ENCODE peak calls at places on chromosomes 13 and 19, in eight cellular contexts. One of them, this sample, is unnamed.

GRCh38 chr13:90686438-90686837 is 661.0 kb upstream of the MIR17HG start:
- DNase-seq in mesenteric fat pad: no peak
- DNase-seq in stimulated activated CD4-positive, alpha-beta T cell treated with anti-CD3 and anti-CD28 coated beads, TNF-alpha, amount 100 ng/mL, for 4 hours: no peak
- DNase-seq in activated CD4-positive, alpha-beta T cell treated with anti-CD3 and anti-CD28 coated beads, Interleukin-2, amount 10 ng/mL, durations not matched to agents 7 days and 5 days: no peak
- DNase-seq in non-pigmented ciliary epithelial cell: peak; percentile 83
- DNase-seq in activated T-cell treated with anti-CD3 and anti-CD28 coated beads for 1 hour: no peak
- DNase-seq in caudate nucleus: no peak
- DNase-seq in GM19239: no peak
- DNase-seq in this sample: no peak

GRCh38 chr19:56874530-56874929 is 34.0 kb upstream of the PEG3 start:
- DNase-seq in mesenteric fat pad: peak; percentile 20
- DNase-seq in stimulated activated CD4-positive, alpha-beta T cell treated with anti-CD3 and anti-CD28 coated beads, TNF-alpha, amount 100 ng/mL, for 4 hours: no peak
- DNase-seq in activated CD4-positive, alpha-beta T cell treated with anti-CD3 and anti-CD28 coated beads, Interleukin-2, amount 10 ng/mL, durations not matched to agents 7 days and 5 days: no peak
- DNase-seq in non-pigmented ciliary epithelial cell: no peak
- DNase-seq in activated T-cell treated with anti-CD3 and anti-CD28 coated beads for 1 hour: no peak
- DNase-seq in caudate nucleus: no peak
- DNase-seq in GM19239: no peak
- DNase-seq in this sample: no peak

GRCh38 chr19:47658431-47659383 is 49.8 kb downstream of the BICRA start:
- DNase-seq in mesenteric fat pad: no peak
- DNase-seq in stimulated activated CD4-positive, alpha-beta T cell treated with anti-CD3 and anti-CD28 coated beads, TNF-alpha, amount 100 ng/mL, for 4 hours: no peak
- DNase-seq in activated CD4-positive, alpha-beta T cell treated with anti-CD3 and anti-CD28 coated beads, Interleukin-2, amount 10 ng/mL, durations not matched to agents 7 days and 5 days: no peak
- DNase-seq in non-pigmented ciliary epithelial cell: no peak
- DNase-seq in activated T-cell treated with anti-CD3 and anti-CD28 coated beads for 1 hour: no peak
- DNase-seq in caudate nucleus: no peak
- DNase-seq in GM19239: no peak
- DNase-seq in this sample: no peak

GRCh38 chr19:50500753-50501151 is 10.2 kb downstream of the JOSD2 start:
- DNase-seq in mesenteric fat pad: no peak
- DNase-seq in stimulated activated CD4-positive, alpha-beta T cell treated with anti-CD3 and anti-CD28 coated beads, TNF-alpha, amount 100 ng/mL, for 4 hours: no peak
- DNase-seq in activated CD4-positive, alpha-beta T cell treated with anti-CD3 and anti-CD28 coated beads, Interleukin-2, amount 10 ng/mL, durations not matched to agents 7 days and 5 days: no peak
- DNase-seq in non-pigmented ciliary epithelial cell: no peak
- DNase-seq in activated T-cell treated with anti-CD3 and anti-CD28 coated beads for 1 hour: no peak
- DNase-seq in caudate nucleus: no peak
- DNase-seq in GM19239: no peak
- DNase-seq in this sample: no peak

GRCh38 chr13:66984241-66984640 is 245.9 kb downstream of the PCDH9 start:
- DNase-seq in mesenteric fat pad: no peak
- DNase-seq in stimulated activated CD4-positive, alpha-beta T cell treated with anti-CD3 and anti-CD28 coated beads, TNF-alpha, amount 100 ng/mL, for 4 hours: no peak
- DNase-seq in activated CD4-positive, alpha-beta T cell treated with anti-CD3 and anti-CD28 coated beads, Interleukin-2, amount 10 ng/mL, durations not matched to agents 7 days and 5 days: no peak
- DNase-seq in non-pigmented ciliary epithelial cell: no peak
- DNase-seq in activated T-cell treated with anti-CD3 and anti-CD28 coated beads for 1 hour: no peak
- DNase-seq in caudate nucleus: no peak
- DNase-seq in GM19239: no peak
- DNase-seq in this sample: no peak

GRCh38 chr13:53054569-53054968 is 26.0 kb downstream of the OLFM4 start:
- DNase-seq in mesenteric fat pad: no peak
- DNase-seq in stimulated activated CD4-positive, alpha-beta T cell treated with anti-CD3 and anti-CD28 coated beads, TNF-alpha, amount 100 ng/mL, for 4 hours: no peak
- DNase-seq in activated CD4-positive, alpha-beta T cell treated with anti-CD3 and anti-CD28 coated beads, Interleukin-2, amount 10 ng/mL, durations not matched to agents 7 days and 5 days: no peak
- DNase-seq in non-pigmented ciliary epithelial cell: no peak
- DNase-seq in activated T-cell treated with anti-CD3 and anti-CD28 coated beads for 1 hour: no peak
- DNase-seq in caudate nucleus: no peak
- DNase-seq in GM19239: no peak
- DNase-seq in this sample: no peak

GRCh38 chr19:1445932-1446712 is 3.8 kb upstream of the APC2 start:
- DNase-seq in mesenteric fat pad: no peak
- DNase-seq in stimulated activated CD4-positive, alpha-beta T cell treated with anti-CD3 and anti-CD28 coated beads, TNF-alpha, amount 100 ng/mL, for 4 hours: no peak
- DNase-seq in activated CD4-positive, alpha-beta T cell treated with anti-CD3 and anti-CD28 coated beads, Interleukin-2, amount 10 ng/mL, durations not matched to agents 7 days and 5 days: no peak
- DNase-seq in non-pigmented ciliary epithelial cell: no peak
- DNase-seq in activated T-cell treated with anti-CD3 and anti-CD28 coated beads for 1 hour: no peak
- DNase-seq in caudate nucleus: peak; percentile 33
- DNase-seq in GM19239: no peak
- DNase-seq in this sample: no peak

GRCh38 chr13:38970380-38971051 is 20.1 kb downstream of the STOML3 start:
- DNase-seq in mesenteric fat pad: no peak
- DNase-seq in stimulated activated CD4-positive, alpha-beta T cell treated with anti-CD3 and anti-CD28 coated beads, TNF-alpha, amount 100 ng/mL, for 4 hours: no peak
- DNase-seq in activated CD4-positive, alpha-beta T cell treated with anti-CD3 and anti-CD28 coated beads, Interleukin-2, amount 10 ng/mL, durations not matched to agents 7 days and 5 days: no peak
- DNase-seq in non-pigmented ciliary epithelial cell: no peak
- DNase-seq in activated T-cell treated with anti-CD3 and anti-CD28 coated beads for 1 hour: no peak
- DNase-seq in caudate nucleus: no peak
- DNase-seq in GM19239: no peak
- DNase-seq in this sample: no peak

GRCh38 chr19:35178701-35179100 is 24.2 kb downstream of the FXYD5 start:
- DNase-seq in mesenteric fat pad: no peak
- DNase-seq in stimulated activated CD4-positive, alpha-beta T cell treated with anti-CD3 and anti-CD28 coated beads, TNF-alpha, amount 100 ng/mL, for 4 hours: no peak
- DNase-seq in activated CD4-positive, alpha-beta T cell treated with anti-CD3 and anti-CD28 coated beads, Interleukin-2, amount 10 ng/mL, durations not matched to agents 7 days and 5 days: peak; percentile 4
- DNase-seq in non-pigmented ciliary epithelial cell: no peak
- DNase-seq in activated T-cell treated with anti-CD3 and anti-CD28 coated beads for 1 hour: no peak
- DNase-seq in caudate nucleus: no peak
- DNase-seq in GM19239: no peak
- DNase-seq in this sample: no peak

GRCh38 chr19:15452111-15453047 is 2.6 kb upstream of the WIZ start:
- DNase-seq in mesenteric fat pad: no peak
- DNase-seq in stimulated activated CD4-positive, alpha-beta T cell treated with anti-CD3 and anti-CD28 coated beads, TNF-alpha, amount 100 ng/mL, for 4 hours: no peak
- DNase-seq in activated CD4-positive, alpha-beta T cell treated with anti-CD3 and anti-CD28 coated beads, Interleukin-2, amount 10 ng/mL, durations not matched to agents 7 days and 5 days: no peak
- DNase-seq in non-pigmented ciliary epithelial cell: peak; percentile 27
- DNase-seq in activated T-cell treated with anti-CD3 and anti-CD28 coated beads for 1 hour: no peak
- DNase-seq in caudate nucleus: no peak
- DNase-seq in GM19239: no peak
- DNase-seq in this sample: no peak

GRCh38 chr13:112748947-112749346 is 59.1 kb downstream of the ATP11A start:
- DNase-seq in mesenteric fat pad: no peak
- DNase-seq in stimulated activated CD4-positive, alpha-beta T cell treated with anti-CD3 and anti-CD28 coated beads, TNF-alpha, amount 100 ng/mL, for 4 hours: no peak
- DNase-seq in activated CD4-positive, alpha-beta T cell treated with anti-CD3 and anti-CD28 coated beads, Interleukin-2, amount 10 ng/mL, durations not matched to agents 7 days and 5 days: no peak
- DNase-seq in non-pigmented ciliary epithelial cell: no peak
- DNase-seq in activated T-cell treated with anti-CD3 and anti-CD28 coated beads for 1 hour: no peak
- DNase-seq in caudate nucleus: peak; percentile 55
- DNase-seq in GM19239: no peak
- DNase-seq in this sample: no peak

GRCh38 chr19:3550947-3551807 is 6.2 kb downstream of the MFSD12 start:
- DNase-seq in mesenteric fat pad: no peak
- DNase-seq in stimulated activated CD4-positive, alpha-beta T cell treated with anti-CD3 and anti-CD28 coated beads, TNF-alpha, amount 100 ng/mL, for 4 hours: no peak
- DNase-seq in activated CD4-positive, alpha-beta T cell treated with anti-CD3 and anti-CD28 coated beads, Interleukin-2, amount 10 ng/mL, durations not matched to agents 7 days and 5 days: no peak
- DNase-seq in non-pigmented ciliary epithelial cell: no peak
- DNase-seq in activated T-cell treated with anti-CD3 and anti-CD28 coated beads for 1 hour: no peak
- DNase-seq in caudate nucleus: no peak
- DNase-seq in GM19239: no peak
- DNase-seq in this sample: no peak

GRCh38 chr19:1004803-1005664 is 4.8 kb downstream of the GRIN3B start:
- DNase-seq in mesenteric fat pad: no peak
- DNase-seq in stimulated activated CD4-positive, alpha-beta T cell treated with anti-CD3 and anti-CD28 coated beads, TNF-alpha, amount 100 ng/mL, for 4 hours: no peak
- DNase-seq in activated CD4-positive, alpha-beta T cell treated with anti-CD3 and anti-CD28 coated beads, Interleukin-2, amount 10 ng/mL, durations not matched to agents 7 days and 5 days: no peak
- DNase-seq in non-pigmented ciliary epithelial cell: no peak
- DNase-seq in activated T-cell treated with anti-CD3 and anti-CD28 coated beads for 1 hour: no peak
- DNase-seq in caudate nucleus: no peak
- DNase-seq in GM19239: no peak
- DNase-seq in this sample: no peak

GRCh38 chr19:45960595-45961235 is 12.9 kb downstream of the NOVA2 start:
- DNase-seq in mesenteric fat pad: no peak
- DNase-seq in stimulated activated CD4-positive, alpha-beta T cell treated with anti-CD3 and anti-CD28 coated beads, TNF-alpha, amount 100 ng/mL, for 4 hours: no peak
- DNase-seq in activated CD4-positive, alpha-beta T cell treated with anti-CD3 and anti-CD28 coated beads, Interleukin-2, amount 10 ng/mL, durations not matched to agents 7 days and 5 days: no peak
- DNase-seq in non-pigmented ciliary epithelial cell: no peak
- DNase-seq in activated T-cell treated with anti-CD3 and anti-CD28 coated beads for 1 hour: no peak
- DNase-seq in caudate nucleus: no peak
- DNase-seq in GM19239: no peak
- DNase-seq in this sample: no peak

GRCh38 chr19:29337029-29337428 is 124.1 kb upstream of the UQCRFS1 start:
- DNase-seq in mesenteric fat pad: no peak
- DNase-seq in stimulated activated CD4-positive, alpha-beta T cell treated with anti-CD3 and anti-CD28 coated beads, TNF-alpha, amount 100 ng/mL, for 4 hours: no peak
- DNase-seq in activated CD4-positive, alpha-beta T cell treated with anti-CD3 and anti-CD28 coated beads, Interleukin-2, amount 10 ng/mL, durations not matched to agents 7 days and 5 days: no peak
- DNase-seq in non-pigmented ciliary epithelial cell: no peak
- DNase-seq in activated T-cell treated with anti-CD3 and anti-CD28 coated beads for 1 hour: no peak
- DNase-seq in caudate nucleus: no peak
- DNase-seq in GM19239: no peak
- DNase-seq in this sample: no peak

GRCh38 chr19:46571495-46571894 is 29.6 kb upstream of the CALM3 start:
- DNase-seq in mesenteric fat pad: no peak
- DNase-seq in stimulated activated CD4-positive, alpha-beta T cell treated with anti-CD3 and anti-CD28 coated beads, TNF-alpha, amount 100 ng/mL, for 4 hours: no peak
- DNase-seq in activated CD4-positive, alpha-beta T cell treated with anti-CD3 and anti-CD28 coated beads, Interleukin-2, amount 10 ng/mL, durations not matched to agents 7 days and 5 days: peak; percentile 35
- DNase-seq in non-pigmented ciliary epithelial cell: no peak
- DNase-seq in activated T-cell treated with anti-CD3 and anti-CD28 coated beads for 1 hour: no peak
- DNase-seq in caudate nucleus: no peak
- DNase-seq in GM19239: no peak
- DNase-seq in this sample: no peak

GRCh38 chr19:12015015-12015752 is 20.3 kb downstream of the ZNF433 start:
- DNase-seq in mesenteric fat pad: no peak
- DNase-seq in stimulated activated CD4-positive, alpha-beta T cell treated with anti-CD3 and anti-CD28 coated beads, TNF-alpha, amount 100 ng/mL, for 4 hours: no peak
- DNase-seq in activated CD4-positive, alpha-beta T cell treated with anti-CD3 and anti-CD28 coated beads, Interleukin-2, amount 10 ng/mL, durations not matched to agents 7 days and 5 days: no peak
- DNase-seq in non-pigmented ciliary epithelial cell: no peak
- DNase-seq in activated T-cell treated with anti-CD3 and anti-CD28 coated beads for 1 hour: no peak
- DNase-seq in caudate nucleus: no peak
- DNase-seq in GM19239: no peak
- DNase-seq in this sample: no peak

GRCh38 chr19:53621885-53622710 is 9.7 kb upstream of the DPRX start:
- DNase-seq in mesenteric fat pad: no peak
- DNase-seq in stimulated activated CD4-positive, alpha-beta T cell treated with anti-CD3 and anti-CD28 coated beads, TNF-alpha, amount 100 ng/mL, for 4 hours: no peak
- DNase-seq in activated CD4-positive, alpha-beta T cell treated with anti-CD3 and anti-CD28 coated beads, Interleukin-2, amount 10 ng/mL, durations not matched to agents 7 days and 5 days: no peak
- DNase-seq in non-pigmented ciliary epithelial cell: no peak
- DNase-seq in activated T-cell treated with anti-CD3 and anti-CD28 coated beads for 1 hour: no peak
- DNase-seq in caudate nucleus: no peak
- DNase-seq in GM19239: no peak
- DNase-seq in this sample: no peak

GRCh38 chr19:32063601-32064000 is 281.8 kb upstream of the ZNF507 start:
- DNase-seq in mesenteric fat pad: no peak
- DNase-seq in stimulated activated CD4-positive, alpha-beta T cell treated with anti-CD3 and anti-CD28 coated beads, TNF-alpha, amount 100 ng/mL, for 4 hours: no peak
- DNase-seq in activated CD4-positive, alpha-beta T cell treated with anti-CD3 and anti-CD28 coated beads, Interleukin-2, amount 10 ng/mL, durations not matched to agents 7 days and 5 days: no peak
- DNase-seq in non-pigmented ciliary epithelial cell: no peak
- DNase-seq in activated T-cell treated with anti-CD3 and anti-CD28 coated beads for 1 hour: no peak
- DNase-seq in caudate nucleus: no peak
- DNase-seq in GM19239: no peak
- DNase-seq in this sample: no peak

GRCh38 chr19:49844138-49844740 is 6.7 kb upstream of the PTOV1 start:
- DNase-seq in mesenteric fat pad: no peak
- DNase-seq in stimulated activated CD4-positive, alpha-beta T cell treated with anti-CD3 and anti-CD28 coated beads, TNF-alpha, amount 100 ng/mL, for 4 hours: no peak
- DNase-seq in activated CD4-positive, alpha-beta T cell treated with anti-CD3 and anti-CD28 coated beads, Interleukin-2, amount 10 ng/mL, durations not matched to agents 7 days and 5 days: no peak
- DNase-seq in non-pigmented ciliary epithelial cell: no peak
- DNase-seq in activated T-cell treated with anti-CD3 and anti-CD28 coated beads for 1 hour: no peak
- DNase-seq in caudate nucleus: no peak
- DNase-seq in GM19239: no peak
- DNase-seq in this sample: no peak

GRCh38 chr13:111846396-111847174 is 220.4 kb upstream of the SOX1 start:
- DNase-seq in mesenteric fat pad: no peak
- DNase-seq in stimulated activated CD4-positive, alpha-beta T cell treated with anti-CD3 and anti-CD28 coated beads, TNF-alpha, amount 100 ng/mL, for 4 hours: no peak
- DNase-seq in activated CD4-positive, alpha-beta T cell treated with anti-CD3 and anti-CD28 coated beads, Interleukin-2, amount 10 ng/mL, durations not matched to agents 7 days and 5 days: no peak
- DNase-seq in non-pigmented ciliary epithelial cell: no peak
- DNase-seq in activated T-cell treated with anti-CD3 and anti-CD28 coated beads for 1 hour: no peak
- DNase-seq in caudate nucleus: no peak
- DNase-seq in GM19239: no peak
- DNase-seq in this sample: no peak

GRCh38 chr13:31793246-31793645 is 53.9 kb downstream of the RXFP2 start:
- DNase-seq in mesenteric fat pad: no peak
- DNase-seq in stimulated activated CD4-positive, alpha-beta T cell treated with anti-CD3 and anti-CD28 coated beads, TNF-alpha, amount 100 ng/mL, for 4 hours: no peak
- DNase-seq in activated CD4-positive, alpha-beta T cell treated with anti-CD3 and anti-CD28 coated beads, Interleukin-2, amount 10 ng/mL, durations not matched to agents 7 days and 5 days: no peak
- DNase-seq in non-pigmented ciliary epithelial cell: no peak
- DNase-seq in activated T-cell treated with anti-CD3 and anti-CD28 coated beads for 1 hour: no peak
- DNase-seq in caudate nucleus: no peak
- DNase-seq in GM19239: no peak
- DNase-seq in this sample: no peak

This sample was measured in GM06990.